ENCODE peak calls at places on chromosome 21, in ten cellular contexts. L is left cardiac atrium, Z is NCI-H1930, J is left colon, X is progenitor cell of endocrine pancreas, M is hypothalamus, G is lower lobe of right lung, R is HuH-7.5, K is mesothelial cell of epicardium, N is brain microvascular endothelial cell. Q is an unnamed sample.

GRCh38 chr21:32817206-32817605 is 45.7 kb upstream of the PAXBP1 start:
- DNase-seq in M (no peak), N (no peak), X (no peak), K (no peak), L (no peak), R (peak), J (peak), G (no peak), Z (no peak), Q (no peak)

GRCh38 chr21:14879458-14879857 is 185.3 kb downstream of the NRIP1 start:
- DNase-seq in R (no peak), N (no peak), Z (no peak), M (no peak), J (no peak), X (no peak), K (no peak), L (no peak), G (no peak), Q (no peak)

GRCh38 chr21:15122241-15122640 is 57.4 kb upstream of the NRIP1 start:
- DNase-seq in X (no peak), N (no peak), Z (no peak), M (no peak), R (no peak), K (no peak), L (no peak), J (no peak), G (no peak), Q (no peak)

GRCh38 chr21:41616063-41616591 is 108.2 kb upstream of the TMPRSS2 start:
- DNase-seq in K (no peak), X (no peak), G (no peak), M (no peak), J (no peak), L (peak), Z (no peak), N (peak), R (no peak), Q (no peak)

GRCh38 chr21:28342229-28342810 is 650.4 kb downstream of the LTN1 start:
- DNase-seq in N (no peak), L (no peak), X (no peak), R (no peak), K (no peak), Z (no peak), J (no peak), G (no peak), M (no peak), Q (no peak)

GRCh38 chr21:27813750-27814149 is 846.9 kb upstream of the ADAMTS5 start:
- DNase-seq in X (no peak), R (no peak), L (peak), Z (no peak), J (peak), N (no peak), M (peak), G (no peak), K (no peak), Q (no peak)

GRCh38 chr21:44552681-44553080 is 1.4 kb upstream of the KRTAP10-2 start:
- DNase-seq in R (no peak), K (no peak), M (no peak), J (no peak), N (no peak), L (no peak), X (no peak), G (peak), Z (no peak), Q (no peak)

GRCh38 chr21:14356771-14357170 is 26.2 kb downstream of the HSPA13 start:
- DNase-seq in N (no peak), L (no peak), R (no peak), K (no peak), X (no peak), Z (no peak), M (no peak), J (no peak), G (no peak), Q (no peak)

GRCh38 chr21:31349208-31349607 is 5.1 kb upstream of the TIAM1 start:
- DNase-seq in K (no peak), N (no peak), Z (no peak), L (no peak), M (no peak), X (no peak), R (no peak), J (no peak), G (no peak), Q (no peak)

GRCh38 chr21:46634966-46635323 is 529 bp upstream of the PRMT2 start:
- DNase-seq in K (no peak), L (peak), Z (peak), R (peak), J (no peak), N (peak), M (peak), G (peak), X (no peak), Q (peak)

GRCh38 chr21:34354836-34355235 is 9.0 kb upstream of the KCNE2 start:
- DNase-seq in J (no peak), G (no peak), K (no peak), M (no peak), L (no peak), X (no peak), N (no peak), R (no peak), Z (no peak), Q (no peak)

GRCh38 chr21:34073749-34074282 is 438 bp downstream of the MRPS6 start:
- DNase-seq in G (peak), M (no peak), R (peak), Z (no peak), L (peak), K (no peak), N (no peak), X (peak), J (no peak), Q (no peak)

GRCh38 chr21:37593015-37593414 is 226.4 kb downstream of the DYRK1A start:
- DNase-seq in M (no peak), Z (no peak), K (no peak), L (no peak), G (no peak), J (no peak), R (no peak), N (no peak), X (no peak), Q (peak)